ENCODE peak calls at places on chromosomes 16 and 17, in eight cellular contexts. R is H54; U is stimulated activated CD8-positive, alpha-beta memory T cell treated with anti-CD3 and anti-CD28 coated beads, Interleukin-12 subunit alpha, Interleukin-12 subunit beta, amount 100 ng/mL, for 4 hours; D is fibroblast of pulmonary artery; W is endodermal cell; M is stimulated activated CD4-positive, alpha-beta T cell treated with anti-CD3 and anti-CD28 coated beads, Interleukin-2, amount 100 ng/mL, for 24 hours; T is Kasumi-1; K is KBM-7. O is an unnamed sample.

GRCh38 chr17:76515291-76515949 is 14.2 kb upstream of the RHBDF2 start:
- DNase-seq in K (peak), M (peak), T (peak), W (no peak), D (peak), R (peak), U (peak), O (no peak)

GRCh38 chr17:27475070-27475673 is 18.9 kb downstream of the KSR1 start:
- DNase-seq in M (peak), R (no peak), D (no peak), K (no peak), W (no peak), T (no peak), U (peak), O (no peak)

GRCh38 chr16:70681382-70682238 is 4.2 kb downstream of the MTSS2 start:
- DNase-seq in T (no peak), D (no peak), R (no peak), M (no peak), K (no peak), U (no peak), W (no peak), O (no peak)

GRCh38 chr16:38941-39892 is 14.2 kb downstream of the POLR3K start:
- DNase-seq in D (no peak), R (no peak), M (peak), U (peak), T (no peak), K (peak), W (no peak), O (no peak)

GRCh38 chr16:54093281-54093680 is 193.3 kb downstream of the IRX3 start:
- DNase-seq in M (no peak), W (no peak), D (no peak), T (no peak), K (no peak), R (no peak), U (no peak), O (no peak)

GRCh38 chr17:2705263-2705662 is 6.3 kb downstream of the CLUH start:
- DNase-seq in U (no peak), T (no peak), M (no peak), R (peak), D (peak), W (peak), K (no peak), O (no peak)

GRCh38 chr16:50002190-50002589 is 22.8 kb upstream of the CNEP1R1 start:
- DNase-seq in K (no peak), R (no peak), U (no peak), W (no peak), M (no peak), T (no peak), D (no peak), O (no peak)

GRCh38 chr17:81517009-81517338 is 4.4 kb upstream of the ACTG1 start:
- DNase-seq in M (no peak), W (no peak), K (no peak), D (no peak), T (no peak), R (no peak), U (no peak), O (no peak)

GRCh38 chr17:49646391-49647255 is 31.3 kb downstream of the SPOP start:
- DNase-seq in U (no peak), T (no peak), M (peak), R (no peak), W (peak), K (no peak), D (peak), O (no peak)

GRCh38 chr16:15736529-15736928 is 86.5 kb downstream of the NDE1 start:
- DNase-seq in D (no peak), U (no peak), R (no peak), W (no peak), M (no peak), K (no peak), T (no peak), O (no peak)

GRCh38 chr17:46978489-46979022 is 497 bp downstream of the RPRML start:
- DNase-seq in M (no peak), W (peak), D (no peak), U (no peak), R (no peak), K (peak), T (no peak), O (peak)

GRCh38 chr17:33967608-33968349 is 287.3 kb upstream of the CCL2 start:
- DNase-seq in M (no peak), U (no peak), R (no peak), T (no peak), D (no peak), K (no peak), W (no peak), O (no peak)

GRCh38 chr16:68995011-68995504 is 110.4 kb upstream of the HAS3 start:
- DNase-seq in T (no peak), M (no peak), K (peak), R (no peak), W (peak), D (peak), U (no peak), O (peak)

GRCh38 chr16:25051446-25052160 is 36.4 kb upstream of the ARHGAP17 start:
- DNase-seq in W (peak), R (no peak), T (no peak), D (peak), M (no peak), K (no peak), U (no peak), O (no peak)

GRCh38 chr17:30476726-30477082 is 504 bp upstream of the GOSR1 start:
- DNase-seq in M (peak), W (no peak), R (peak), T (no peak), U (peak), D (peak), K (no peak), O (no peak)

GRCh38 chr16:86201746-86202145 is 302.8 kb downstream of the IRF8 start:
- DNase-seq in W (no peak), U (no peak), M (no peak), D (no peak), R (no peak), T (no peak), K (no peak), O (no peak)

GRCh38 chr17:70622382-70623260 is 453.3 kb downstream of the KCNJ2 start:
- DNase-seq in W (peak), U (no peak), M (no peak), T (peak), D (peak), K (peak), R (peak), O (peak)

GRCh38 chr16:11470676-11471415 is 115.9 kb downstream of the LITAF start:
- DNase-seq in W (no peak), T (no peak), M (no peak), R (no peak), U (no peak), D (peak), K (no peak), O (no peak)

GRCh38 chr17:81572499-81573030 is 20.4 kb upstream of the FAAP100 start:
- DNase-seq in K (no peak), W (no peak), U (no peak), R (no peak), M (no peak), D (no peak), T (no peak), O (no peak)

O was measured in BE2C.